ENCODE peak calls at places on chromosomes 13 and 19, in five cellular contexts. One of them, this sample, is unnamed.

GRCh38 chr13:105346141-105346766 is 1189.2 kb downstream of the EFNB2 start:
- DNase-seq in esophagus squamous epithelium: no peak
- DNase-seq in vagina: no peak
- DNase-seq in choroid plexus epithelial cell: peak
- DNase-seq in GM06990: no peak
- DNase-seq in this sample: peak

GRCh38 chr13:50745542-50745941 is 98.0 kb downstream of the DLEU7 start:
- DNase-seq in esophagus squamous epithelium: no peak
- DNase-seq in vagina: no peak
- DNase-seq in choroid plexus epithelial cell: no peak
- DNase-seq in GM06990: no peak
- DNase-seq in this sample: no peak

GRCh38 chr13:33816912-33817311 is 1.0 kb upstream of the RFC3 start:
- DNase-seq in esophagus squamous epithelium: no peak
- DNase-seq in vagina: no peak
- DNase-seq in choroid plexus epithelial cell: no peak
- DNase-seq in GM06990: no peak
- DNase-seq in this sample: no peak

GRCh38 chr13:109715902-109716301 is 70.5 kb downstream of the IRS2 start:
- DNase-seq in esophagus squamous epithelium: no peak
- DNase-seq in vagina: no peak
- DNase-seq in choroid plexus epithelial cell: peak
- DNase-seq in GM06990: no peak
- DNase-seq in this sample: no peak

GRCh38 chr19:46115396-46116109 is 8.9 kb downstream of the IGFL3 start:
- DNase-seq in esophagus squamous epithelium: no peak
- DNase-seq in vagina: no peak
- DNase-seq in choroid plexus epithelial cell: peak
- DNase-seq in GM06990: no peak
- DNase-seq in this sample: peak

GRCh38 chr19:40717325-40717879 is 490 bp downstream of the ITPKC start:
- DNase-seq in esophagus squamous epithelium: no peak
- DNase-seq in vagina: no peak
- DNase-seq in choroid plexus epithelial cell: peak
- DNase-seq in GM06990: no peak
- DNase-seq in this sample: no peak

GRCh38 chr19:16660763-16661479 is at the start of gene TMEM38A:
- DNase-seq in esophagus squamous epithelium: no peak
- DNase-seq in vagina: no peak
- DNase-seq in choroid plexus epithelial cell: no peak
- DNase-seq in GM06990: peak
- DNase-seq in this sample: no peak

GRCh38 chr19:7883796-7884570 is 4.3 kb upstream of the LRRC8E start:
- DNase-seq in esophagus squamous epithelium: no peak
- DNase-seq in vagina: no peak
- DNase-seq in choroid plexus epithelial cell: peak
- DNase-seq in GM06990: no peak
- DNase-seq in this sample: no peak

DNA sequence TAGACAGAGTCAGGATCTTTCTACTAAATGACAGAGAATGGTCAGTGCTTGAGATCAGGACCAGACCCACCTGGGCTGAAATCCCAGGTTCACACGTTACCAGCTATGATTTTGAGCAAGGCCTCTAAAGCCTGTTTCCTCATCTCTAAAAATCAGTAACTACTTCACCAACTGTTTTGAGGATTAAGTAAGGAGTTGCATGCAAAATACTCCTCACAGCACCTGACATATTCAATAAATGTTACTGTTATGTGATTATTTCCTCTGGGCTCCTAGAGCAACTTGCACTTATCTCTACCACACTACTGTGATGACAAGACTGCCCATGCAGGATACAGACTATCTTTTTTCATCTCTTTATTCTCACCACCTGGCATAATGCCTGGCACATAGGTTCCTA is 1.9 kb downstream of the KATNAL1 start:
- DNase-seq in esophagus squamous epithelium: no peak
- DNase-seq in vagina: no peak
- DNase-seq in choroid plexus epithelial cell: no peak
- DNase-seq in GM06990: no peak
- DNase-seq in this sample: no peak
- H3K4me3 ChIP-seq in esophagus squamous epithelium: no peak
- H3K4me3 ChIP-seq in vagina: peak
- H3K4me3 ChIP-seq in choroid plexus epithelial cell: no peak
- H3K4me3 ChIP-seq in GM06990: no peak
- H3K4me3 ChIP-seq in this sample: peak

DNA sequence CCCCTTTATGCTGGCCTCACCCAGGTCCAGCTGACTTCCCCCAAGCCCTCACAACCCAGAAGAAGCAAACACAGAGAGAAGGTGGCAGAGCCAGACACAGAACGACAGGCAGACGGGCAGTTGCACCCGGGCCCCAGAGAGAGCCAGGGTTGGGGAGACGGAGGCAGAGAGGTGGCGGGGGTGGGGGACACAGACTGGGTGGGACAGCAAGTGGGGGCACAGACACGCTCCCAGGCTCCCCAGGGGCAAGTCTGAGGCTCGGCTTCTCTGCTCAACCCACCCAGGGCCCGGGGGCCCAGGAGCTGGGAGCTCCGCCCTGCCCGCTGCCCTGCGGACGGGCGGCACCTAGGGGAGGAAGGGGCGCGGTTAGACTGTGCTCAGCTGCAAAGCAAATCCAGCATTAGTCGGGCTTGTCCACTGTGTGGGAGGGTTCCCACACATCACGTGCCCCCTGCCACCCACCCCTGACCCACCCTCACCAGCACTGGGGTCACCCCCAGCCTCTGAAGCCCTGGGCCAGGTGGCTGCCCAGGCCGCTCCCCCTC is 31.3 kb upstream of the ASF1B start:
- DNase-seq in esophagus squamous epithelium: no peak
- DNase-seq in vagina: no peak
- DNase-seq in choroid plexus epithelial cell: no peak
- DNase-seq in GM06990: no peak
- DNase-seq in this sample: no peak
- TF ChIP-seq CTCF in esophagus squamous epithelium: no peak
- TF ChIP-seq CTCF in vagina: no peak
- TF ChIP-seq CTCF in choroid plexus epithelial cell: no peak
- TF ChIP-seq CTCF in GM06990: no peak
- TF ChIP-seq CTCF in this sample: no peak

GRCh38 chr13:112104873-112105234 is 37.9 kb downstream of the SOX1 start:
- DNase-seq in esophagus squamous epithelium: no peak
- DNase-seq in vagina: no peak
- DNase-seq in choroid plexus epithelial cell: no peak
- DNase-seq in GM06990: no peak
- DNase-seq in this sample: no peak

GRCh38 chr13:112105884-112106283 is 38.9 kb downstream of the SOX1 start:
- DNase-seq in esophagus squamous epithelium: no peak
- DNase-seq in vagina: no peak
- DNase-seq in choroid plexus epithelial cell: no peak
- DNase-seq in GM06990: no peak
- DNase-seq in this sample: no peak

GRCh38 chr13:112105244-112105681 is 38.3 kb downstream of the SOX1 start:
- DNase-seq in esophagus squamous epithelium: no peak
- DNase-seq in vagina: no peak
- DNase-seq in choroid plexus epithelial cell: no peak
- DNase-seq in GM06990: no peak
- DNase-seq in this sample: no peak

GRCh38 chr13:112103260-112103843 is 36.4 kb downstream of the SOX1 start:
- DNase-seq in esophagus squamous epithelium: no peak
- DNase-seq in vagina: no peak
- DNase-seq in choroid plexus epithelial cell: no peak
- DNase-seq in GM06990: no peak
- DNase-seq in this sample: no peak

GRCh38 chr13:112103971-112104872 is 37.3 kb downstream of the SOX1 start:
- DNase-seq in esophagus squamous epithelium: no peak
- DNase-seq in vagina: no peak
- DNase-seq in choroid plexus epithelial cell: no peak
- DNase-seq in GM06990: no peak
- DNase-seq in this sample: no peak
- H3K4me3 ChIP-seq in esophagus squamous epithelium: no peak
- H3K4me3 ChIP-seq in vagina: no peak
- H3K4me3 ChIP-seq in choroid plexus epithelial cell: no peak
- H3K4me3 ChIP-seq in GM06990: no peak
- H3K4me3 ChIP-seq in this sample: no peak

GRCh38 chr13:26037302-26037701 is 14.5 kb downstream of the SHISA2 start:
- DNase-seq in esophagus squamous epithelium: no peak
- DNase-seq in vagina: peak
- DNase-seq in choroid plexus epithelial cell: peak
- DNase-seq in GM06990: no peak
- DNase-seq in this sample: no peak
- TF ChIP-seq CTCF in esophagus squamous epithelium: peak
- TF ChIP-seq CTCF in vagina: no peak
- TF ChIP-seq CTCF in choroid plexus epithelial cell: peak
- TF ChIP-seq CTCF in GM06990: peak
- TF ChIP-seq CTCF in this sample: peak

GRCh38 chr19:32097620-32098019 is 247.8 kb upstream of the ZNF507 start:
- DNase-seq in esophagus squamous epithelium: no peak
- DNase-seq in vagina: no peak
- DNase-seq in choroid plexus epithelial cell: no peak
- DNase-seq in GM06990: no peak
- DNase-seq in this sample: no peak
- H3K4me3 ChIP-seq in esophagus squamous epithelium: no peak
- H3K4me3 ChIP-seq in vagina: no peak
- H3K4me3 ChIP-seq in choroid plexus epithelial cell: no peak
- H3K4me3 ChIP-seq in GM06990: no peak
- H3K4me3 ChIP-seq in this sample: no peak

GRCh38 chr19:29478578-29479565 is 46.9 kb upstream of the VSTM2B start:
- DNase-seq in esophagus squamous epithelium: no peak
- DNase-seq in vagina: peak
- DNase-seq in choroid plexus epithelial cell: no peak
- DNase-seq in GM06990: no peak
- DNase-seq in this sample: no peak
- TF ChIP-seq CTCF in esophagus squamous epithelium: no peak
- TF ChIP-seq CTCF in vagina: no peak
- TF ChIP-seq CTCF in choroid plexus epithelial cell: no peak
- TF ChIP-seq CTCF in GM06990: peak
- TF ChIP-seq CTCF in this sample: peak

DNA sequence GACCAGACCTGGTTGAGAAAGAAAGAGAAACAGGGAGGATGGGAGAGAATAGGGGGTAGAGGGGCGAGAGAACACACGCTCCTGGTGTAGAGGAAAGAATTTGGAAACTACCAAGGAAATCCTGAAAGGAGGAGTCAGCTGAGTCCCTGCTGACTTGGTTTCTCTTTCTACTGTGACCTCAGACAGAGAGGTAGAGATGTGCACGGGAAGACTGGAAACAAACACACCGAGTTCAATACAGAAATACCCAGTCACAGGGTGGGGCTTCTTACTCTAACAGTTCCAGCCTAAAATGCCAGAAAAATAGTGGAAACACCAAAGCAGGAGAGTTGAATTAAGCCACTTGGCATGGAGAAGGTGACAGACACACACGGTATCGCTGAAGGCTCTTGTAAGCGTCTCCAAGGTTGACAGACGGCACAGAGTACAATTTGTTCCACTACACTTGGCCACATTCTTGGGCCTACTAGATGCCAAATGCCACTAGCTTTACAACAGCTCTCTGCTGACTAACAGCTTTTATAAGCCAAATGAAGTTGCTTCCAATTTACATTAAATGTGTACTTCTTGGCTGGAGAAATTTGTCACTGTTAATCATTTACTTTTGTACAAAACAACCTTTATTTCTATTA is 28.0 kb downstream of the LATS2 start:
- DNase-seq in esophagus squamous epithelium: no peak
- DNase-seq in vagina: no peak
- DNase-seq in choroid plexus epithelial cell: peak
- DNase-seq in GM06990: no peak
- DNase-seq in this sample: no peak
- H3K4me3 ChIP-seq in esophagus squamous epithelium: no peak
- H3K4me3 ChIP-seq in vagina: no peak
- H3K4me3 ChIP-seq in choroid plexus epithelial cell: no peak
- H3K4me3 ChIP-seq in GM06990: no peak
- H3K4me3 ChIP-seq in this sample: no peak

GRCh38 chr19:5269279-5269678 is 71.3 kb downstream of the PTPRS start:
- DNase-seq in esophagus squamous epithelium: no peak
- DNase-seq in vagina: no peak
- DNase-seq in choroid plexus epithelial cell: no peak
- DNase-seq in GM06990: no peak
- DNase-seq in this sample: no peak

GRCh38 chr19:5269926-5270325 is 70.7 kb downstream of the PTPRS start:
- DNase-seq in esophagus squamous epithelium: no peak
- DNase-seq in vagina: no peak
- DNase-seq in choroid plexus epithelial cell: no peak
- DNase-seq in GM06990: no peak
- DNase-seq in this sample: no peak

GRCh38 chr19:5273782-5274181 is 66.8 kb downstream of the PTPRS start:
- DNase-seq in esophagus squamous epithelium: no peak
- DNase-seq in vagina: no peak
- DNase-seq in choroid plexus epithelial cell: no peak
- DNase-seq in GM06990: no peak
- DNase-seq in this sample: no peak

GRCh38 chr19:5268801-5269200 is 71.8 kb downstream of the PTPRS start:
- DNase-seq in esophagus squamous epithelium: no peak
- DNase-seq in vagina: no peak
- DNase-seq in choroid plexus epithelial cell: no peak
- DNase-seq in GM06990: no peak
- DNase-seq in this sample: no peak

GRCh38 chr19:5271145-5271544 is 69.5 kb downstream of the PTPRS start:
- DNase-seq in esophagus squamous epithelium: no peak
- DNase-seq in vagina: no peak
- DNase-seq in choroid plexus epithelial cell: peak
- DNase-seq in GM06990: no peak
- DNase-seq in this sample: no peak
- TF ChIP-seq CTCF in esophagus squamous epithelium: no peak
- TF ChIP-seq CTCF in vagina: no peak
- TF ChIP-seq CTCF in choroid plexus epithelial cell: peak
- TF ChIP-seq CTCF in GM06990: peak
- TF ChIP-seq CTCF in this sample: no peak

GRCh38 chr19:56367829-56368711 is 25.3 kb downstream of the ZNF582 start:
- DNase-seq in esophagus squamous epithelium: peak
- DNase-seq in vagina: no peak
- DNase-seq in choroid plexus epithelial cell: peak
- DNase-seq in GM06990: peak
- DNase-seq in this sample: peak
- H3K4me3 ChIP-seq in esophagus squamous epithelium: peak
- H3K4me3 ChIP-seq in vagina: peak
- H3K4me3 ChIP-seq in choroid plexus epithelial cell: peak
- H3K4me3 ChIP-seq in GM06990: peak
- H3K4me3 ChIP-seq in this sample: peak

GRCh38 chr13:49240017-49240416 is 7.7 kb upstream of the CDADC1 start:
- DNase-seq in esophagus squamous epithelium: no peak
- DNase-seq in vagina: no peak
- DNase-seq in choroid plexus epithelial cell: peak
- DNase-seq in GM06990: no peak
- DNase-seq in this sample: peak
- TF ChIP-seq CTCF in esophagus squamous epithelium: peak
- TF ChIP-seq CTCF in vagina: no peak
- TF ChIP-seq CTCF in choroid plexus epithelial cell: peak
- TF ChIP-seq CTCF in GM06990: peak
- TF ChIP-seq CTCF in this sample: peak